ENCODE peak calls at places on chromosomes 3 and 15, in ten cellular contexts. One of them, this sample, is unnamed.

GRCh38 chr3:71509024-71509423 is 74.5 kb downstream of the FOXP1 start:
- DNase-seq in stimulated activated CD8-positive, alpha-beta memory T cell treated with anti-CD3 and anti-CD28 coated beads, Interleukin-15, amount 100 ng/mL, for 24 hours: no peak
- DNase-seq in iris pigment epithelial cell: peak; percentile 60
- DNase-seq in GM23248: peak; percentile 52
- DNase-seq in heart right ventricle: no peak
- DNase-seq in small intestine: no peak
- DNase-seq in NCI-H1694 treated with DMSO at 0.1 percent for 48 hours: no peak
- DNase-seq in GOT3: no peak
- DNase-seq in HEK293T: no peak
- DNase-seq in GM12864: no peak
- DNase-seq in this sample: no peak

GRCh38 chr3:159964166-159964973 is 24.3 kb upstream of the IL12A start:
- DNase-seq in stimulated activated CD8-positive, alpha-beta memory T cell treated with anti-CD3 and anti-CD28 coated beads, Interleukin-15, amount 100 ng/mL, for 24 hours: no peak
- DNase-seq in iris pigment epithelial cell: peak; percentile 89
- DNase-seq in GM23248: peak; percentile 86
- DNase-seq in heart right ventricle: no peak
- DNase-seq in small intestine: no peak
- DNase-seq in NCI-H1694 treated with DMSO at 0.1 percent for 48 hours: no peak
- DNase-seq in GOT3: no peak
- DNase-seq in HEK293T: no peak
- DNase-seq in GM12864: peak; percentile 47
- DNase-seq in this sample: no peak

GRCh38 chr3:159763466-159764210 is 225.0 kb upstream of the IL12A start:
- DNase-seq in stimulated activated CD8-positive, alpha-beta memory T cell treated with anti-CD3 and anti-CD28 coated beads, Interleukin-15, amount 100 ng/mL, for 24 hours: peak; percentile 18
- DNase-seq in iris pigment epithelial cell: peak; percentile 84
- DNase-seq in GM23248: peak; percentile 94
- DNase-seq in heart right ventricle: peak; percentile 86
- DNase-seq in small intestine: peak; percentile 52
- DNase-seq in NCI-H1694 treated with DMSO at 0.1 percent for 48 hours: no peak
- DNase-seq in GOT3: peak; percentile 69
- DNase-seq in HEK293T: peak; percentile 79
- DNase-seq in GM12864: no peak
- DNase-seq in this sample: peak; percentile 94

GRCh38 chr15:60017538-60018199 is 13.6 kb downstream of the FOXB1 start:
- DNase-seq in stimulated activated CD8-positive, alpha-beta memory T cell treated with anti-CD3 and anti-CD28 coated beads, Interleukin-15, amount 100 ng/mL, for 24 hours: no peak
- DNase-seq in iris pigment epithelial cell: peak; percentile 56
- DNase-seq in GM23248: no peak
- DNase-seq in heart right ventricle: no peak
- DNase-seq in small intestine: no peak
- DNase-seq in NCI-H1694 treated with DMSO at 0.1 percent for 48 hours: no peak
- DNase-seq in GOT3: no peak
- DNase-seq in HEK293T: no peak
- DNase-seq in GM12864: no peak
- DNase-seq in this sample: no peak

GRCh38 chr3:155110996-155111901 is 31.1 kb downstream of the MME start:
- DNase-seq in stimulated activated CD8-positive, alpha-beta memory T cell treated with anti-CD3 and anti-CD28 coated beads, Interleukin-15, amount 100 ng/mL, for 24 hours: no peak
- DNase-seq in iris pigment epithelial cell: no peak
- DNase-seq in GM23248: no peak
- DNase-seq in heart right ventricle: no peak
- DNase-seq in small intestine: peak; percentile 22
- DNase-seq in NCI-H1694 treated with DMSO at 0.1 percent for 48 hours: no peak
- DNase-seq in GOT3: no peak
- DNase-seq in HEK293T: no peak
- DNase-seq in GM12864: no peak
- DNase-seq in this sample: no peak

GRCh38 chr3:34948431-34948971 is 690.8 kb upstream of the ARPP21 start:
- DNase-seq in stimulated activated CD8-positive, alpha-beta memory T cell treated with anti-CD3 and anti-CD28 coated beads, Interleukin-15, amount 100 ng/mL, for 24 hours: no peak
- DNase-seq in iris pigment epithelial cell: peak; percentile 7
- DNase-seq in GM23248: no peak
- DNase-seq in heart right ventricle: no peak
- DNase-seq in small intestine: no peak
- DNase-seq in NCI-H1694 treated with DMSO at 0.1 percent for 48 hours: no peak
- DNase-seq in GOT3: no peak
- DNase-seq in HEK293T: no peak
- DNase-seq in GM12864: no peak
- DNase-seq in this sample: no peak

GRCh38 chr3:125103406-125103805 is 47.6 kb upstream of the HEG1 start:
- DNase-seq in stimulated activated CD8-positive, alpha-beta memory T cell treated with anti-CD3 and anti-CD28 coated beads, Interleukin-15, amount 100 ng/mL, for 24 hours: no peak
- DNase-seq in iris pigment epithelial cell: no peak
- DNase-seq in GM23248: no peak
- DNase-seq in heart right ventricle: no peak
- DNase-seq in small intestine: no peak
- DNase-seq in NCI-H1694 treated with DMSO at 0.1 percent for 48 hours: no peak
- DNase-seq in GOT3: no peak
- DNase-seq in HEK293T: no peak
- DNase-seq in GM12864: no peak
- DNase-seq in this sample: no peak

GRCh38 chr3:177041021-177041729 is 156.1 kb downstream of the TBL1XR1 start:
- DNase-seq in stimulated activated CD8-positive, alpha-beta memory T cell treated with anti-CD3 and anti-CD28 coated beads, Interleukin-15, amount 100 ng/mL, for 24 hours: no peak
- DNase-seq in iris pigment epithelial cell: peak; percentile 31
- DNase-seq in GM23248: peak; percentile 39
- DNase-seq in heart right ventricle: peak; percentile 30
- DNase-seq in small intestine: no peak
- DNase-seq in NCI-H1694 treated with DMSO at 0.1 percent for 48 hours: no peak
- DNase-seq in GOT3: no peak
- DNase-seq in HEK293T: no peak
- DNase-seq in GM12864: no peak
- DNase-seq in this sample: peak; percentile 39

GRCh38 chr3:46187876-46188275 is 20.2 kb downstream of the CCR1 start:
- DNase-seq in stimulated activated CD8-positive, alpha-beta memory T cell treated with anti-CD3 and anti-CD28 coated beads, Interleukin-15, amount 100 ng/mL, for 24 hours: no peak
- DNase-seq in iris pigment epithelial cell: peak; percentile 49
- DNase-seq in GM23248: peak; percentile 85
- DNase-seq in heart right ventricle: no peak
- DNase-seq in small intestine: no peak
- DNase-seq in NCI-H1694 treated with DMSO at 0.1 percent for 48 hours: no peak
- DNase-seq in GOT3: no peak
- DNase-seq in HEK293T: no peak
- DNase-seq in GM12864: peak; percentile 47
- DNase-seq in this sample: no peak

GRCh38 chr3:167882057-167882667 is 146.6 kb downstream of the SERPINI1 start:
- DNase-seq in stimulated activated CD8-positive, alpha-beta memory T cell treated with anti-CD3 and anti-CD28 coated beads, Interleukin-15, amount 100 ng/mL, for 24 hours: no peak
- DNase-seq in iris pigment epithelial cell: peak; percentile 59
- DNase-seq in GM23248: peak; percentile 77
- DNase-seq in heart right ventricle: no peak
- DNase-seq in small intestine: peak; percentile 37
- DNase-seq in NCI-H1694 treated with DMSO at 0.1 percent for 48 hours: peak; percentile 48
- DNase-seq in GOT3: no peak
- DNase-seq in HEK293T: peak; percentile 27
- DNase-seq in GM12864: peak; percentile 16
- DNase-seq in this sample: no peak

GRCh38 chr15:95558131-95558530 is 772.4 kb upstream of the NR2F2 start:
- DNase-seq in stimulated activated CD8-positive, alpha-beta memory T cell treated with anti-CD3 and anti-CD28 coated beads, Interleukin-15, amount 100 ng/mL, for 24 hours: no peak
- DNase-seq in iris pigment epithelial cell: peak; percentile 51
- DNase-seq in GM23248: peak; percentile 21
- DNase-seq in heart right ventricle: no peak
- DNase-seq in small intestine: no peak
- DNase-seq in NCI-H1694 treated with DMSO at 0.1 percent for 48 hours: no peak
- DNase-seq in GOT3: no peak
- DNase-seq in HEK293T: no peak
- DNase-seq in GM12864: no peak
- DNase-seq in this sample: no peak